ENCODE peak calls at places on chromosomes 16 and 17, in six cellular contexts. U, W, X, I, L and T are unnamed samples.

GRCh38 chr17:12664894-12665262 is 812 bp upstream of the MYOCD start:
- DNase-seq in I (no peak), W (no peak), U (no peak), X (no peak), L (no peak), T (no peak)

GRCh38 chr16:50640391-50640790 is 40.7 kb downstream of the SNX20 start:
- DNase-seq in I (no peak), L (no peak), X (no peak), W (no peak), U (no peak), T (no peak)

GRCh38 chr17:81599719-81600486 is 37.0 kb downstream of the NPLOC4 start:
- DNase-seq in W (no peak), I (no peak), L (no peak), U (no peak), X (peak), T (no peak)

GRCh38 chr17:57523926-57524634 is 221.0 kb downstream of the CCDC182 start:
- DNase-seq in X (peak), L (no peak), W (peak), I (peak), U (peak), T (no peak)

GRCh38 chr17:50213026-50214015 is 11.9 kb upstream of the COL1A1 start:
- DNase-seq in I (no peak), L (no peak), X (no peak), W (no peak), U (peak), T (no peak)

GRCh38 chr17:39551879-39552278 is 55.8 kb downstream of the NEUROD2 start:
- DNase-seq in L (no peak), U (no peak), W (no peak), X (no peak), I (no peak), T (no peak)

GRCh38 chr17:45200701-45201100 is 21.0 kb upstream of the FMNL1 start:
- DNase-seq in X (peak), L (peak), I (no peak), W (no peak), U (no peak), T (peak)

GRCh38 chr16:22425036-22425801 is 50.8 kb upstream of the CDR2 start:
- DNase-seq in W (no peak), X (peak), U (no peak), I (no peak), L (no peak), T (peak)

GRCh38 chr16:17222756-17223411 is 247.9 kb downstream of the XYLT1 start:
- DNase-seq in L (no peak), W (no peak), X (peak), U (no peak), I (no peak), T (peak)

GRCh38 chr16:22622703-22623102 is 112.0 kb downstream of the NPIPB5 start:
- DNase-seq in X (no peak), I (no peak), U (no peak), W (no peak), L (no peak), T (no peak)

GRCh38 chr17:43456661-43457361 is 27.0 kb upstream of the DHX8 start:
- DNase-seq in X (peak), W (peak), I (no peak), U (no peak), L (peak), T (peak)

GRCh38 chr17:78822552-78822951 is 18.1 kb downstream of the USP36 start:
- DNase-seq in U (no peak), X (no peak), I (no peak), L (no peak), W (no peak), T (no peak)

GRCh38 chr17:1871743-1872142 is 41.9 kb downstream of the RPA1 start:
- DNase-seq in U (no peak), W (no peak), L (no peak), I (no peak), X (no peak), T (no peak)

GRCh38 chr17:75048396-75048933 is 1.4 kb downstream of the KCTD2 start:
- DNase-seq in I (peak), U (no peak), X (peak), W (peak), L (no peak), T (no peak)

GRCh38 chr17:38441429-38442061 is 13.3 kb downstream of the ARHGAP23 start:
- DNase-seq in L (no peak), W (no peak), U (no peak), X (peak), I (no peak), T (no peak)

GRCh38 chr16:87715658-87716057 is 50.1 kb downstream of the KLHDC4 start:
- DNase-seq in W (no peak), I (no peak), X (no peak), U (no peak), L (no peak), T (no peak)
- H3K27ac ChIP-seq in W (no peak), I (no peak), X (no peak), U (no peak), L (no peak), T (no peak)

DNA sequence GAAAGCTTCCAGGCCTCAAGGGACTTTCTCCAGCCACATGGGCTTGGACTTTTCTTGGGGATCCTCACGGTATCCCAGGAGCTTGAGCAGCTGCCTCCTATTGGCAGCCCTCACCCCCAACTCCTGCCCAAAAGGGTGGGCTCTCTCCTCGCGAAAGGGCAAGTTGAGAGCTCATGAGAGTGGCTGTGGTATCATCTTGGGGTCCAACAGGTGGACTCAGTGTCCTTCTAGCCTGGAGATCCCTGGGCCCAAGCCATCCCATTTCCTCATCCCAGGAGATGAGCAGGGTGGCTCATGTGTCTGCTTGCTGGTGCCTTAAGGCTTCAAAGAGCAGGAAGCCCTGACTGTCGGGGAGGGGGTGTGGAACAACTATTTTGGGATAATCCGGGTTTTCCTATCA is 17.7 kb downstream of the TBX4 start:
- DNase-seq in W (no peak), L (no peak), U (no peak), I (no peak), X (no peak), T (no peak)
- TF ChIP-seq CTCF in W (no peak), L (no peak), U (no peak), I (no peak), X (no peak), T (no peak)

GRCh38 chr16:88690341-88691128 is 4.2 kb upstream of the SNAI3 start:
- DNase-seq in X (no peak), I (no peak), U (no peak), L (no peak), W (no peak), T (no peak)
- H3K27ac ChIP-seq in X (no peak), I (no peak), U (no peak), L (no peak), W (no peak), T (no peak)

GRCh38 chr16:87172632-87173031 is 144.6 kb downstream of the C16orf95 start:
- DNase-seq in I (no peak), X (no peak), W (no peak), L (no peak), U (no peak), T (no peak)
- TF ChIP-seq CTCF in I (no peak), X (no peak), W (peak), L (no peak), U (no peak), T (no peak)

DNA sequence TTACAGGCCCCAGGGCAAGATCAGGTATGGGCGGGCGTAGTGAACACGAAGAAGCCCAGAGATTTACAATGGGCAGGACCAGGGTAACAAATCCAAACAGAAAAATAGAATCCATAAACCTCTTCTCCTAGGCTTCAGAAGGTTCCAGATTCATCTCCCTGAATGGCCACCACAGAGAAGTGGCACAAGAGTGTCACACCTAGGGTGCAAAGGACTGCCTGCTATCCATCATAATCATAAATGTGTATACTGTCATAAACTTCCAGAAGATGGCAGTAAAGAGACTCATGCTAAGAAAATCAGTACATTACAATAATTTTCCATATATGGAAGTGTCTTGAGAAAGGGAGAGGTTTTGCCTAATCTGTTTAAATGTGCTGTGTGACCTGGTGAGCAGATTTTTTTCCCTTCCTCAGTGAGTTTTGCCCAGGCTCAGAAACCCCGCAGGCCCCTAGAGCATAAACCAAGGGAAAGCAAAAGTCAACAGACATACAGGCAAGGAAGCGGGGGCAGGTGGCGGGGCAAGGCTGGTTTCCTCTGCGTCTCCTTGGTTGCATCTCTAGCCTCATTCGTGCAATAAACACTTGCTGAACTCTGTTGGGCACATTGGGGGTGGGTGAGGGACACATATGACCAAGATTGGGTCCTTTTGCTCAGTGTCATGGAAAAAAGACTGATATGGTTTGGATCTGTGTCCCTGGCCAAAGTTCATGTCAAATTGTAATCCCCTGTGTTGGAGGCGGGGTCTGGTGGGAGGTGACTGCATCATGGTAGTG is 92.0 kb upstream of the CDH5 start:
- DNase-seq in I (no peak), X (no peak), W (peak), L (no peak), U (no peak), T (no peak)
- H3K27ac ChIP-seq in I (no peak), X (no peak), W (no peak), L (no peak), U (no peak), T (no peak)